ENCODE peak calls at places on chromosomes 13 and 19, in five cellular contexts. X, P, D, A and N are unnamed samples.
A peak's percentile ranks its signal among the peaks of the same experiment; 100 is the strongest.

GRCh38 chr13:109871018-109871370 is 84.6 kb upstream of the IRS2 start:
- DNase-seq in D (no peak), X (no peak), A (no peak), P (peak; percentile 28), N (no peak)

GRCh38 chr19:30356951-30357579 is 15.1 kb upstream of the ZNF536 start:
- DNase-seq in D (no peak), A (no peak), X (no peak), P (no peak), N (no peak)

GRCh38 chr19:54209748-54210494 is 9.3 kb downstream of the RPS9 start:
- DNase-seq in P (peak; percentile 96), X (no peak), D (peak; percentile 40), A (no peak), N (peak; percentile 82)

GRCh38 chr13:44313674-44314073 is 60.0 kb upstream of the SERP2 start:
- DNase-seq in X (no peak), A (no peak), D (peak; percentile 93), P (peak; percentile 88), N (no peak)

GRCh38 chr19:29277107-29277506 is 64.2 kb upstream of the UQCRFS1 start:
- DNase-seq in X (peak; percentile 77), D (no peak), P (no peak), A (peak; percentile 94), N (no peak)

GRCh38 chr19:3248728-3249315 is 24.4 kb downstream of the CELF5 start:
- DNase-seq in P (no peak), A (no peak), D (no peak), X (no peak), N (no peak)

GRCh38 chr19:48487944-48488343 is 18.8 kb downstream of the CYTH2 start:
- DNase-seq in A (no peak), P (peak; percentile 94), X (no peak), D (peak; percentile 90), N (no peak)

GRCh38 chr13:94556016-94556415 is 39.9 kb downstream of the TGDS start:
- DNase-seq in D (no peak), P (no peak), A (no peak), X (no peak), N (no peak)

GRCh38 chr13:40460116-40460515 is 206.3 kb downstream of the FOXO1 start:
- DNase-seq in X (no peak), P (peak; percentile 32), A (no peak), D (no peak), N (no peak)

GRCh38 chr19:47331931-47332547 is at the start of gene C5AR2:
- DNase-seq in D (no peak), A (no peak), P (peak; percentile 61), X (no peak), N (no peak)

GRCh38 chr19:45973564-45974338 is at the start of gene NOVA2:
- DNase-seq in A (no peak), D (peak; percentile 69), X (peak; percentile 96), P (peak; percentile 62), N (peak; percentile 100)

GRCh38 chr13:39823063-39823713 is 167.7 kb downstream of the COG6 start:
- DNase-seq in P (no peak), X (no peak), A (no peak), D (no peak), N (no peak)

GRCh38 chr13:42532561-42533335 is 41.2 kb upstream of the TNFSF11 start:
- DNase-seq in D (no peak), A (no peak), P (no peak), X (no peak), N (no peak)

GRCh38 chr19:11268783-11269267 is 6.5 kb upstream of the DOCK6 start:
- DNase-seq in D (no peak), P (peak; percentile 67), X (no peak), A (no peak), N (peak; percentile 75)

GRCh38 chr19:3027981-3028304 is 1.1 kb downstream of the TLE2 start:
- DNase-seq in D (no peak), A (no peak), X (no peak), P (no peak), N (no peak)

GRCh38 chr13:50322006-50322405 is 306.8 kb downstream of the KCNRG start:
- DNase-seq in X (no peak), D (no peak), A (no peak), P (no peak), N (no peak)

GRCh38 chr13:35865341-35866240 is 265.6 kb downstream of the DCLK1 start:
- DNase-seq in A (no peak), D (no peak), X (no peak), P (no peak), N (no peak)

GRCh38 chr13:50893211-50893852 is 16.3 kb upstream of the RNASEH2B start:
- DNase-seq in P (peak; percentile 45), X (peak; percentile 46), D (no peak), A (peak; percentile 80), N (peak; percentile 59)

GRCh38 chr13:28492527-28493367 is 2.2 kb downstream of the FLT1 start:
- DNase-seq in D (no peak), A (no peak), P (no peak), X (peak; percentile 63), N (no peak)

GRCh38 chr13:83024955-83025594 is 857.2 kb downstream of the SLITRK1 start:
- DNase-seq in P (no peak), X (no peak), A (no peak), D (no peak), N (no peak)

GRCh38 chr19:36209372-36209771 is 5.1 kb downstream of the ZNF565 start:
- DNase-seq in A (no peak), X (no peak), P (no peak), D (no peak), N (no peak)

GRCh38 chr19:38769635-38770211 is 3.6 kb downstream of the LGALS7 start:
- DNase-seq in P (peak; percentile 90), D (peak; percentile 19), X (peak; percentile 79), A (peak; percentile 24), N (peak; percentile 83)

GRCh38 chr13:91647361-91647970 is 249.0 kb downstream of the GPC5 start:
- DNase-seq in P (peak; percentile 5), X (peak; percentile 83), A (no peak), D (no peak), N (peak; percentile 20)

GRCh38 chr19:24074720-24075119 is 12.3 kb upstream of the ZNF254 start:
- DNase-seq in P (peak; percentile 69), D (no peak), A (no peak), X (no peak), N (no peak)

GRCh38 chr19:16327911-16328823 is 3.5 kb downstream of the KLF2 start:
- DNase-seq in D (no peak), X (no peak), A (no peak), P (peak; percentile 93), N (no peak)

GRCh38 chr13:114100446-114101320 is 31.7 kb downstream of the RASA3 start:
- DNase-seq in A (peak; percentile 75), P (peak; percentile 57), X (no peak), D (no peak), N (peak; percentile 39)

DNA sequence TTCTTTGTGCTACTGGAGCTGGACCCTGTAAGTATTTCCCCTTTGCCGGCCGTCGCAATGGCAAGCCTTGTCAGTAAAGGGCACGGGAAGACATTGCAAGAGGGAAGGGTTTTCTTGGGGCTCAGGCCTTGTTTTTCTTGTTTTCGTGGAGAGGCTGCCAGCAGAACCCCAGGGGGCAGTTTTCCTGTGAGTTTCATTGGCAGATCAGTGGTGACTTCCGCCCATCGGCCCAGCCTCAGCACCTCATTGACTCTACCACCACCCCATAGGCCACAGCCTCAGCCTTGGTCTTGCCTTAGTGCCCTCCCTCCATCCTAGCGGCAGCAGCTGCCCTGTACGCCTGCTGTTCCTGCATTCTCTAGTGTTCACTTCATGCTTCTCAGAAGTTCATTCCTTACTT is 61.5 kb downstream of the GJA3 start:
- DNase-seq in P (no peak), A (no peak), D (no peak), X (peak; percentile 86), N (no peak)
- TF ChIP-seq EZH2phosphoT487 in P (no peak), A (no peak), D (no peak), X (no peak), N (no peak)

DNA sequence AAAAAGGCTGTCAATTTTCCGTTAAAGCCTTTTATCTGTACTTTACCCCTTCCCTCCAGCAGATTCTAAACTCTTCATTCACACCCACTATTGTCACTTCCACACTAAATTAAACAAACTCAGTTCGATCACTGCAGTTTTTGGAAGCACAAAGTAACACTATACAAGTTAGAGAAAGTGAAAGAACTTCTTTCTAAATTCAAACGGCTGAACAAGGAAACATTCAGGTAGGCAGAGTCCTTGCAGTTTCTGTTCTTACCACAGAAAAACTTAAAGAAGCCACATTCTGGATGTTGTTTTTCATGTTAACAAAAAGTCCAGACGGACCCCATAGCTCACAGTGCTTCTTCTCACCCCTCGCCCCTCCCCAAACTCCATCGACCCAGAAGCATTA is 27.5 kb upstream of the UBE2L5 start:
- DNase-seq in X (no peak), A (peak; percentile 35), D (no peak), P (peak; percentile 37), N (no peak)
- TF ChIP-seq EZH2phosphoT487 in X (no peak), A (no peak), D (no peak), P (no peak), N (no peak)

DNA sequence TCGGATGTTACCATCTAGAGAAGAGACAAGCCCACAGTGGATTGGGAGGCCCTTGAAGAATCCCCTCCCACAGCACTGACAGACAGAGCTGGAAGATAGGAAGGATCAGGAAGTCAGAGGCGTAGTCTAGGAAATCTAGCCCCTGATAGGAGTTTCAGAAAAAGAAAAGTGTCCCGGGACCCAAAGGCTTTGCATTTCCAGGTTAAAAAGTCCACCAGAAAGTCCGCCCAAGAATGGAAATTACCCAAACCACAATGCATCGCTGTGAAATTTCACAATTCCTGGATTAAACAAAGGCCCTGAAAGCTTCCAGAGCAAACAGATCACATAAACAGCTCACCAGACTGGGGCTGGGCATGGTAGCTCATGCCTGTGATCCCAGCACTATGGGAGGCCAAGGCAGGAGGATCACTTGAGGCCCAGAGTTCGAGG is 146.9 kb downstream of the KDM4B start:
- DNase-seq in A (no peak), X (no peak), P (peak; percentile 65), D (no peak), N (no peak)
- TF ChIP-seq EZH2phosphoT487 in A (no peak), X (no peak), P (no peak), D (no peak), N (no peak)

DNA sequence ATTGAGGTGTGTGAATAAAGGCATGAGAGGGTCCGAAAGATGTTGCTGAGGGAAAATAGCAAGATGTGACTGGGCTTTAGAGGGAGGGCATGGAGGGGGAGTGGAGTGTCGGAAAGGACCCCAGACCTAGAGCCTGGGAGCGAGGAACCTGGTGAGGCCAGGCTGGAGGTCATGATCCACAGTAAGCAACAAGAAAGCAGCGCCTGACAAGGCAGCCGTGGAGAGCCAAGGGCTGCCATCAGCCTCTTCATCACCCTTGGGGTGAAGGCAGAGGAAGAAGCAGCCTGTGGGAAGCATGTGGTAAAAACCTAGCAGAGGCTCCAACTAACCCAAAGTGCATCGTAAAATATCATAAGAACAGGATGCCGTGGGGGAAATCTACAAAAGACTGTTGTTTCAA is 162.8 kb upstream of the SOX1 start:
- DNase-seq in A (no peak), X (no peak), P (no peak), D (no peak), N (no peak)
- TF ChIP-seq EZH2phosphoT487 in A (no peak), X (no peak), P (no peak), D (no peak), N (no peak)

DNA sequence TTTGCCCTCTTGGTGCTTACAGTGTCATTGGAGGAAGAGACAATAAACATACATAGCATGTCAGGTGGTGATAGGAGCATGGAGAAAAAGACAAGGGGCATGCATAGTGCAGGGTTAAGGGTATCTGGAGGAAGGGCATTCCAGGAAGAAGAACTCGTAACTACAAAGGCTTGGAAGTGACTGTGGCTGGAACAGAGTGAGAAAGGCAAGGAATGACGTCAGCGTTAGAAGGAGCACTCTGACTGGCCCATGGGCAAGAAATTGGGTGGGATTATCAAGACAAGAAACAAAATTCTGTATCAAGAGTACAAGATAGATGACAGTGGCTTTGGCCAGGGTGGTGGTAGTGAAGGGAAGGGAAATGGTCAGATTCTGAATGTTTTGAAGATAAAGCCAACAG is 11.2 kb downstream of the SMIM17 start:
- DNase-seq in D (no peak), X (no peak), A (no peak), P (no peak), N (no peak)
- TF ChIP-seq EZH2phosphoT487 in D (no peak), X (no peak), A (no peak), P (no peak), N (no peak)